ENCODE peak calls at places on chromosomes 16 and 17, in ten cellular contexts. L is CD4-positive, alpha-beta T cell; R is NCI-H226; H is anterior cingulate cortex; C is mucosa of gallbladder; P is cerebellar cortex; S is psoas muscle; Q is left cardiac atrium; E is 8988T; N is B cell. G is an unnamed sample.

GRCh38 chr17:1847191-1847590 is 17.4 kb downstream of the RPA1 start:
- DNase-seq in L (no peak), R (no peak), H (no peak), C (no peak), P (no peak), S (no peak), Q (peak), E (no peak), N (no peak), G (no peak)

GRCh38 chr17:58728831-58729230 is 26.8 kb upstream of the PPM1E start:
- DNase-seq in L (no peak), R (no peak), H (no peak), C (no peak), P (no peak), S (no peak), Q (no peak), E (no peak), N (no peak), G (no peak)

GRCh38 chr17:72985882-72986720 is 106.4 kb downstream of the SLC39A11 start:
- DNase-seq in L (peak), R (peak), H (peak), C (peak), P (peak), S (peak), Q (peak), E (peak), N (peak), G (no peak)

GRCh38 chr17:6420173-6420641 is 14.7 kb downstream of the AIPL1 start:
- DNase-seq in L (peak), R (no peak), H (no peak), C (no peak), P (no peak), S (no peak), Q (no peak), E (no peak), N (no peak), G (peak)

GRCh38 chr16:11793840-11794239 is 3.2 kb downstream of the ZC3H7A start:
- DNase-seq in L (no peak), R (peak), H (no peak), C (no peak), P (no peak), S (no peak), Q (no peak), E (no peak), N (no peak), G (no peak)

GRCh38 chr17:55266958-55267688 is 2.4 kb downstream of the HLF start:
- DNase-seq in L (no peak), R (no peak), H (no peak), C (no peak), P (peak), S (no peak), Q (no peak), E (no peak), N (no peak), G (no peak)

GRCh38 chr17:18954321-18954720 is 2.4 kb downstream of the SLC5A10 start:
- DNase-seq in L (no peak), R (no peak), H (no peak), C (no peak), P (no peak), S (no peak), Q (no peak), E (no peak), N (no peak), G (peak)

GRCh38 chr16:46774743-46775177 is 26.6 kb upstream of the MYLK3 start:
- DNase-seq in L (no peak), R (no peak), H (no peak), C (no peak), P (no peak), S (no peak), Q (no peak), E (no peak), N (no peak), G (no peak)

GRCh38 chr16:85615014-85615851 is 2.1 kb downstream of the GSE1 start:
- DNase-seq in L (peak), R (peak), H (no peak), C (peak), P (peak), S (peak), Q (peak), E (peak), N (no peak), G (no peak)

GRCh38 chr17:18263885-18264682 is 3.6 kb downstream of the MIEF2 start:
- DNase-seq in L (no peak), R (no peak), H (no peak), C (no peak), P (no peak), S (no peak), Q (no peak), E (no peak), N (no peak), G (no peak)

GRCh38 chr17:48613862-48614694 is 1.0 kb downstream of the HOXB8 start:
- DNase-seq in L (no peak), R (no peak), H (no peak), C (no peak), P (no peak), S (no peak), Q (no peak), E (no peak), N (no peak), G (no peak)

GRCh38 chr17:28193241-28193640 is 125.8 kb upstream of the TMEM97 start:
- DNase-seq in L (no peak), R (no peak), H (no peak), C (peak), P (peak), S (peak), Q (peak), E (no peak), N (no peak), G (no peak)

GRCh38 chr17:57677858-57678257 is 67.2 kb downstream of the CCDC182 start:
- DNase-seq in L (no peak), R (no peak), H (no peak), C (no peak), P (no peak), S (no peak), Q (no peak), E (no peak), N (no peak), G (no peak)

GRCh38 chr16:14071576-14072271 is 605 bp downstream of the MRTFB start:
- DNase-seq in L (peak), R (no peak), H (no peak), C (peak), P (peak), S (no peak), Q (peak), E (no peak), N (no peak), G (no peak)

GRCh38 chr16:29700253-29700987 is 21.4 kb downstream of the QPRT start:
- DNase-seq in L (peak), R (peak), H (peak), C (peak), P (peak), S (peak), Q (peak), E (peak), N (peak), G (peak)

GRCh38 chr16:47729701-47730100 is 268.6 kb downstream of the PHKB start:
- DNase-seq in L (no peak), R (no peak), H (no peak), C (no peak), P (no peak), S (no peak), Q (no peak), E (no peak), N (no peak), G (no peak)

GRCh38 chr16:83994087-83994486 is 26.0 kb downstream of the NECAB2 start:
- DNase-seq in L (no peak), R (peak), H (no peak), C (no peak), P (no peak), S (no peak), Q (no peak), E (no peak), N (no peak), G (no peak)

GRCh38 chr17:74431568-74432483 is at the start of gene GPRC5C:
- DNase-seq in L (peak), R (peak), H (peak), C (peak), P (peak), S (peak), Q (peak), E (peak), N (peak), G (no peak)

GRCh38 chr17:77281024-77281903 is 140.5 kb downstream of the SEC14L1 start:
- DNase-seq in L (peak), R (peak), H (peak), C (peak), P (peak), S (peak), Q (peak), E (peak), N (peak), G (no peak)

GRCh38 chr16:4342866-4343744 is 8.0 kb downstream of the PAM16 start:
- DNase-seq in L (no peak), R (no peak), H (no peak), C (no peak), P (no peak), S (no peak), Q (no peak), E (no peak), N (no peak), G (peak)

GRCh38 chr17:29640413-29640812 is 17.7 kb upstream of the CORO6 start:
- DNase-seq in L (no peak), R (peak), H (no peak), C (no peak), P (no peak), S (no peak), Q (no peak), E (no peak), N (no peak), G (no peak)

GRCh38 chr16:50692999-50693781 is at the start of gene NOD2:
- DNase-seq in L (peak), R (no peak), H (no peak), C (no peak), P (no peak), S (no peak), Q (no peak), E (peak), N (peak), G (no peak)

GRCh38 chr17:2259769-2260536 is 43.6 kb downstream of the SMG6 start:
- DNase-seq in L (peak), R (no peak), H (no peak), C (no peak), P (no peak), S (no peak), Q (no peak), E (no peak), N (no peak), G (no peak)

GRCh38 chr16:85611455-85612190 is 1.5 kb upstream of the GSE1 start:
- DNase-seq in L (peak), R (peak), H (peak), C (peak), P (peak), S (peak), Q (peak), E (peak), N (peak), G (peak)

GRCh38 chr17:57487552-57487951 is 231.2 kb downstream of the MSI2 start:
- DNase-seq in L (no peak), R (no peak), H (no peak), C (no peak), P (no peak), S (no peak), Q (no peak), E (no peak), N (no peak), G (peak)

GRCh38 chr17:10618202-10618635 is 38.9 kb downstream of the MYH3 start:
- DNase-seq in L (peak), R (peak), H (peak), C (peak), P (peak), S (peak), Q (peak), E (peak), N (peak), G (peak)

GRCh38 chr17:7380321-7380720 is 568 bp upstream of the TNK1 start:
- DNase-seq in L (no peak), R (peak), H (no peak), C (peak), P (peak), S (peak), Q (peak), E (no peak), N (no peak), G (no peak)

GRCh38 chr16:11480634-11481033 is 106.1 kb downstream of the LITAF start:
- DNase-seq in L (no peak), R (no peak), H (no peak), C (no peak), P (no peak), S (no peak), Q (no peak), E (no peak), N (no peak), G (no peak)

GRCh38 chr17:2564876-2565275 is 28.6 kb upstream of the PAFAH1B1 start:
- DNase-seq in L (no peak), R (peak), H (no peak), C (peak), P (no peak), S (no peak), Q (no peak), E (no peak), N (no peak), G (no peak)

GRCh38 chr16:67100569-67101300 is 9.0 kb upstream of the PHAF1 start:
- DNase-seq in L (no peak), R (no peak), H (no peak), C (no peak), P (peak), S (no peak), Q (no peak), E (no peak), N (no peak), G (no peak)

GRCh38 chr17:69123626-69124025 is 18.1 kb downstream of the ABCA6 start:
- DNase-seq in L (no peak), R (no peak), H (no peak), C (no peak), P (no peak), S (no peak), Q (no peak), E (no peak), N (no peak), G (no peak)

G was measured in posterior vena cava.